ENCODE peak calls at places on chromosomes 7 and 10, in eight cellular contexts. W is A549, M is IMR-90, Q is SK-N-SH, A is HepG2, N is K562, O is GM12878, Y is H1. T is an unnamed sample.

GRCh38 chr7:26199301-26200112 is 1.0 kb downstream of the HNRNPA2B1 start:
- DNase-seq in A (no peak), Q (peak), W (peak), O (no peak), M (peak), Y (no peak), N (peak), T (peak)

GRCh38 chr7:143008007-143008901 is 18.7 kb downstream of the OR9A2 start:
- DNase-seq in Y (peak), Q (peak), A (peak), W (peak), M (peak), N (peak), O (peak), T (peak)

GRCh38 chr10:60358282-60358681 is 31.4 kb downstream of the ANK3 start:
- DNase-seq in Y (no peak), M (no peak), O (peak), W (no peak), A (no peak), N (no peak), Q (no peak), T (no peak)

GRCh38 chr7:143405671-143406352 is 2.8 kb downstream of the EPHA1 start:
- DNase-seq in A (no peak), N (no peak), M (no peak), Q (no peak), W (no peak), Y (peak), O (no peak), T (peak)

GRCh38 chr10:70903262-70903921 is 15.0 kb upstream of the PCBD1 start:
- DNase-seq in N (peak), M (peak), Y (peak), Q (peak), W (peak), A (peak), O (no peak), T (peak)

GRCh38 chr7:39540320-39540719 is 25.9 kb upstream of the YAE1 start:
- DNase-seq in Q (no peak), W (no peak), M (no peak), A (peak), N (no peak), O (no peak), Y (no peak), T (no peak)

GRCh38 chr7:154899893-154900292 is 103.0 kb downstream of the PAXIP1 start:
- DNase-seq in O (no peak), W (no peak), Y (no peak), N (no peak), A (no peak), Q (no peak), M (no peak), T (no peak)

GRCh38 chr10:17062009-17062408 is 67.6 kb downstream of the CUBN start:
- DNase-seq in N (no peak), O (no peak), Q (no peak), A (no peak), W (peak), M (peak), Y (no peak), T (no peak)

GRCh38 chr7:82275342-82275741 is 168.2 kb downstream of the CACNA2D1 start:
- DNase-seq in A (no peak), N (no peak), Q (no peak), M (no peak), O (no peak), W (no peak), Y (no peak), T (no peak)

GRCh38 chr7:1558841-1559625 is 3.0 kb upstream of the TMEM184A start:
- DNase-seq in Y (no peak), N (no peak), Q (peak), W (no peak), M (no peak), O (no peak), A (no peak), T (no peak)

GRCh38 chr7:2631924-2632716 is at the start of gene TTYH3:
- DNase-seq in Q (peak), M (no peak), Y (peak), N (no peak), W (no peak), A (no peak), O (no peak), T (no peak)

GRCh38 chr10:11429439-11430052 is 181.9 kb downstream of the USP6NL start:
- DNase-seq in Y (no peak), W (no peak), Q (no peak), A (no peak), M (peak), N (no peak), O (no peak), T (no peak)

GRCh38 chr7:27850531-27850930 is 110.6 kb downstream of the TAX1BP1 start:
- DNase-seq in O (no peak), W (no peak), A (no peak), Y (no peak), N (no peak), Q (no peak), M (no peak), T (no peak)

GRCh38 chr7:130415019-130415418 is 25.8 kb downstream of the CEP41 start:
- DNase-seq in O (no peak), Y (no peak), N (no peak), W (no peak), A (no peak), Q (no peak), M (no peak), T (no peak)

GRCh38 chr7:142385528-142386340 is 127.9 kb upstream of the PRSS58 start:
- DNase-seq in Q (peak), A (peak), N (peak), Y (peak), W (peak), M (peak), O (peak), T (peak)

GRCh38 chr7:108973075-108973474 is 403.4 kb downstream of the DNAJB9 start:
- DNase-seq in Y (no peak), M (no peak), A (no peak), O (no peak), Q (peak), N (no peak), W (peak), T (no peak)

GRCh38 chr7:76294344-76295024 is 8.0 kb upstream of the HSPB1 start:
- DNase-seq in N (peak), Q (peak), A (peak), M (peak), O (no peak), W (peak), Y (peak), T (peak)

GRCh38 chr10:667602-668143 is 21.8 kb downstream of the DIP2C start:
- DNase-seq in A (no peak), M (no peak), Y (peak), O (no peak), W (no peak), N (no peak), Q (no peak), T (no peak)

GRCh38 chr10:7625836-7626235 is 40.9 kb downstream of the ITIH5 start:
- DNase-seq in Q (no peak), M (no peak), W (no peak), A (no peak), O (no peak), N (no peak), Y (no peak), T (no peak)

GRCh38 chr7:22143496-22143895 is 197.8 kb upstream of the CDCA7L start:
- DNase-seq in W (no peak), O (no peak), Q (no peak), A (no peak), N (no peak), Y (no peak), M (no peak), T (no peak)

GRCh38 chr10:43861966-43862751 is 213.5 kb upstream of the ZNF32 start:
- DNase-seq in N (no peak), O (no peak), W (peak), Y (peak), M (peak), A (peak), Q (no peak), T (no peak)

GRCh38 chr10:127774771-127775559 is 38.0 kb downstream of the FOXI2 start:
- DNase-seq in M (no peak), A (no peak), Y (no peak), N (no peak), O (no peak), W (no peak), Q (no peak), T (no peak)

GRCh38 chr10:103855424-103855823 is at the start of gene SH3PXD2A:
- DNase-seq in M (no peak), O (no peak), Y (peak), N (no peak), A (peak), Q (peak), W (no peak), T (peak)

GRCh38 chr7:149005427-149006344 is 22.6 kb downstream of the PDIA4 start:
- DNase-seq in W (peak), A (peak), M (peak), Q (peak), Y (peak), N (peak), O (no peak), T (peak)

GRCh38 chr10:69800109-69800508 is 1.6 kb upstream of the COL13A1 start:
- DNase-seq in Y (peak), O (no peak), N (peak), A (peak), M (peak), W (peak), Q (peak), T (peak)

GRCh38 chr10:13686331-13686752 is 99.6 kb downstream of the PRPF18 start:
- DNase-seq in Y (no peak), W (peak), O (no peak), N (no peak), M (peak), Q (peak), A (no peak), T (no peak)

GRCh38 chr10:119235381-119235780 is 28.0 kb downstream of the GRK5 start:
- DNase-seq in Y (no peak), N (no peak), O (no peak), A (no peak), Q (no peak), W (no peak), M (peak), T (no peak)

GRCh38 chr7:122143376-122143750 is 686 bp downstream of the AASS start:
- DNase-seq in W (no peak), M (peak), O (no peak), N (no peak), Y (no peak), Q (peak), A (no peak), T (no peak)

GRCh38 chr7:531777-532176 is 12.1 kb upstream of the PDGFA start:
- DNase-seq in A (no peak), N (no peak), O (no peak), Y (no peak), Q (no peak), M (no peak), W (no peak), T (no peak)

GRCh38 chr7:18829101-18829486 is 288.3 kb downstream of the TWIST1 start:
- DNase-seq in M (no peak), A (no peak), O (no peak), Y (no peak), W (no peak), N (no peak), Q (peak), T (no peak)
- TF ChIP-seq USF2 in M (no peak), A (no peak), O (no peak), Y (no peak), W (no peak), N (no peak), Q (no peak), T (no peak)

GRCh38 chr7:111953611-111954010 is 252.6 kb downstream of the DOCK4 start:
- DNase-seq in M (no peak), O (peak), W (peak), Q (peak), Y (no peak), A (peak), N (no peak), T (no peak)
- TF ChIP-seq USF2 in M (no peak), O (no peak), W (no peak), Q (no peak), Y (no peak), A (no peak), N (no peak), T (no peak)

DNA sequence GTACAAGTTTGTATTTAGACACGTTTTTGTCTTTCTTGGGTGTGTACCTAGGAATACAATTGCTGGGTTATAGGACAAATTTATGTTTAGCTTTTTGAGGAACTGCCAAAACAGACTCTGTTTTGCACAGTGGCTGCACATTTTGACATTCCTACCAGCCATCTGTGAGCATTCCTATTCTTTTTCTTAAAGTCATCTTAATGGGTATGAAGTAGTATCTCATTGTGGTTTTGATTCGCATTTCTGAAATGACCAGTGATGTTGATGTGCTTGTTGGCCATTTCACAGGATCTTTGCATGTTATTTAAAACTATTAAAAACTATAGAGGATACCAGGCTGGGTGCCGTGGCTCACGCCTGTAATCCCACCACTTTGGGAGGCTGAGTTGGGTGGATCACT is 32.6 kb upstream of the IL15RA start:
- DNase-seq in W (no peak), N (no peak), Y (no peak), M (peak), A (no peak), Q (no peak), O (no peak), T (no peak)
- TF ChIP-seq USF2 in W (no peak), N (no peak), Y (no peak), M (no peak), A (no peak), Q (no peak), O (no peak), T (no peak)

DNA sequence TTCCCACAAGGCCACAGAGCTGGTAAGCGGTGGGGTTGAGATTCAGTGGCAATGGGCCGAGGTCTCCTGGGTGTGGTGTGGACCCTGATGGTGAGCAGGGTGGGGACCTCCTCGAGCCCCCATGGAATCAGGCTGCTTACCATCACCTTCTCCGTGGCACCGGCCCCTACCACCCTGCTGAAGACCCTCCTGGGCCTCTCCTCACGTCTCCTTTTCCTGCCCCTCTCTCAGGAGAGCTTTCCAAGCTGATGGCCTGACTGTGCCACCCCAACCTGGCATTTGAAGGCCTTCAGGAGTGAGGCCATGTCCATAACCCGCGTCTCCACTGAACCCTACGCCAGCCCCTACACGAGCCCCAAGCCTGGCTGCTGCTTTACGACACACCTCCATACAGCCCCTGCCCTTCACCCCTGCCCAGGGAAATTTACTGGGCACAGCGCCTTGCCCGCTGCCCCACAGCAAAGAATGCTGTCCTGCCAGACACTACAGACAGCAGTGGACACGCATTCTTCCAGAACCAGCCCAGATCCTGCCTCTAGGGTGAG is 55.4 kb downstream of the ZRANB1 start:
- DNase-seq in Y (peak), A (no peak), N (no peak), Q (no peak), W (no peak), O (no peak), M (no peak), T (no peak)
- TF ChIP-seq USF2 in Y (no peak), A (no peak), N (no peak), Q (no peak), W (no peak), O (no peak), M (no peak), T (no peak)

GRCh38 chr10:63977329-63977923 is 456.2 kb downstream of the REEP3 start:
- DNase-seq in N (peak), Y (peak), M (peak), W (peak), A (peak), Q (peak), O (no peak), T (peak)
- TF ChIP-seq USF2 in N (no peak), Y (no peak), M (no peak), W (no peak), A (no peak), Q (no peak), O (no peak), T (no peak)

DNA sequence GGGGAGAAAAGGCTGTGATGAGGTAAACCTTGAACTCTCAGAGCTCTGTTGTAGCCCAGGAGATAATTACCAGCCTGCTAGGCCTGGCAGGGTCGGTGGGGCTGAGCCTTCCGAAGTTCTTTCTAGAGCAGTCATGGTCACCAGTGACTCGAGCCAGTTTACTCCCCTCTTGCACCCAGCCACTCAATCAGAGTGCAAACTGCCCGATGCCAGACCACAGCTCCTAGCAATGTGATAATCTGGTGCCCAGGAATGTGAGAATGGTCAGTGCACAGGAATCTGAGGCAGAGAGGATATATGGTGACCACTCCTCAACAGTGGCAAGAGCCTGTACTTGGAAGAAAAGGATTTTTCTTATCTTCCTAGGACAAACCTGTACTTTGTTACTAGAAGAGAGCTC is 46.4 kb upstream of the KMT2E start:
- DNase-seq in M (peak), O (no peak), A (no peak), Y (no peak), Q (no peak), N (no peak), W (no peak), T (no peak)
- TF ChIP-seq USF2 in M (no peak), O (no peak), A (no peak), Y (no peak), Q (no peak), N (no peak), W (no peak), T (no peak)

GRCh38 chr7:115229401-115230083 is 307.6 kb downstream of the MDFIC start:
- DNase-seq in M (no peak), W (no peak), O (no peak), A (peak), Q (no peak), N (no peak), Y (no peak), T (no peak)
- TF ChIP-seq USF2 in M (no peak), W (no peak), O (no peak), A (no peak), Q (no peak), N (no peak), Y (no peak), T (no peak)